ENCODE peak calls at places on chromosomes 3 and 15, in four cellular contexts. T, Y, B and C are unnamed samples.

GRCh38 chr3:97579365-97579764 is 185.2 kb upstream of the ARL6 start:
- DNase-seq in B (peak), T (no peak), Y (no peak), C (no peak)

GRCh38 chr3:186097663-186098451 is 11.0 kb downstream of the ETV5 start:
- DNase-seq in B (peak), T (no peak), Y (peak), C (peak)

GRCh38 chr3:184377882-184378445 is at the start of gene THPO:
- DNase-seq in Y (peak), T (no peak), B (no peak), C (no peak)

GRCh38 chr3:49972656-49973055 is 32.7 kb downstream of the RBM6 start:
- DNase-seq in B (no peak), T (no peak), Y (no peak), C (no peak)

GRCh38 chr15:35757323-35757722 is 211.4 kb upstream of the DPH6 start:
- DNase-seq in B (no peak), Y (no peak), T (no peak), C (no peak)

GRCh38 chr3:71421820-71422566 is 161.5 kb downstream of the FOXP1 start:
- DNase-seq in T (no peak), B (no peak), Y (no peak), C (no peak)

GRCh38 chr3:99678926-99679325 is 40.5 kb downstream of the COL8A1 start:
- DNase-seq in B (no peak), T (no peak), Y (no peak), C (no peak)

GRCh38 chr15:35491999-35492398 is 54.0 kb downstream of the DPH6 start:
- DNase-seq in Y (no peak), T (no peak), B (no peak), C (peak)

GRCh38 chr15:68431792-68432401 is at the start of gene ITGA11:
- DNase-seq in B (peak), Y (no peak), T (peak), C (peak)

GRCh38 chr3:171309906-171310359 is 150.3 kb downstream of the TNIK start:
- DNase-seq in B (peak), T (no peak), Y (peak), C (no peak)

GRCh38 chr15:38066612-38067011 is 132.2 kb downstream of the TMCO5A start:
- DNase-seq in T (no peak), Y (no peak), B (no peak), C (no peak)

GRCh38 chr3:82520846-82521245 is 759.4 kb upstream of the GBE1 start:
- DNase-seq in B (no peak), T (no peak), Y (no peak), C (no peak)

DNA sequence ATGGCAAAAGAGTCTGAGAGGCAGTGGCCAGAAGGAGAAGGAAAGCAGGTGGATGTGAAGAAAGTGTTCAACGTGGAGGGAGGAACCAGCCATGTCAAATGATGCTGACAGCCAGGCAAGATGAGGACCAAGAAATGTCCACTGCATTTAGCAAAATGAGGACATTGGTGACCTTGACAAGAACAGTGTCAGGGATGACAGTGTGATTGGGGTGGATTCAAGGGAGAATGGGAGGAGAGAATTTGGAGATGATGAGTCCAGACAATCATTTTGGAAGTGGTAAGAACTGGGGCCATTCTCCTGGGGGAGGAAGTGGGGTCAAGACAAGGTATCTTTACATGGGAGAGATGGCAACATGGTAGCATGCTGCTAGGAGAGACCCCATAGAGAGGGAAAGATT is 47.4 kb downstream of the CPN2 start:
- DNase-seq in T (no peak), Y (no peak), B (no peak), C (no peak)
- TF ChIP-seq EP300 in T (no peak), Y (no peak), B (no peak), C (no peak)

GRCh38 chr3:64892664-64893309 is 205.0 kb upstream of the ADAMTS9 start:
- DNase-seq in Y (no peak), B (no peak), T (no peak), C (no peak)

GRCh38 chr3:64888165-64888564 is 200.4 kb upstream of the ADAMTS9 start:
- DNase-seq in B (no peak), T (no peak), Y (no peak), C (no peak)

GRCh38 chr3:64888840-64889239 is 201.0 kb upstream of the ADAMTS9 start:
- DNase-seq in B (no peak), Y (no peak), T (no peak), C (no peak)

GRCh38 chr3:64890466-64890865 is 202.7 kb upstream of the ADAMTS9 start:
- DNase-seq in Y (no peak), B (no peak), T (no peak), C (no peak)

GRCh38 chr3:64889991-64890390 is 202.2 kb upstream of the ADAMTS9 start:
- DNase-seq in Y (no peak), T (peak), B (no peak), C (no peak)
- TF ChIP-seq EP300 in Y (no peak), T (no peak), B (no peak), C (no peak)

DNA sequence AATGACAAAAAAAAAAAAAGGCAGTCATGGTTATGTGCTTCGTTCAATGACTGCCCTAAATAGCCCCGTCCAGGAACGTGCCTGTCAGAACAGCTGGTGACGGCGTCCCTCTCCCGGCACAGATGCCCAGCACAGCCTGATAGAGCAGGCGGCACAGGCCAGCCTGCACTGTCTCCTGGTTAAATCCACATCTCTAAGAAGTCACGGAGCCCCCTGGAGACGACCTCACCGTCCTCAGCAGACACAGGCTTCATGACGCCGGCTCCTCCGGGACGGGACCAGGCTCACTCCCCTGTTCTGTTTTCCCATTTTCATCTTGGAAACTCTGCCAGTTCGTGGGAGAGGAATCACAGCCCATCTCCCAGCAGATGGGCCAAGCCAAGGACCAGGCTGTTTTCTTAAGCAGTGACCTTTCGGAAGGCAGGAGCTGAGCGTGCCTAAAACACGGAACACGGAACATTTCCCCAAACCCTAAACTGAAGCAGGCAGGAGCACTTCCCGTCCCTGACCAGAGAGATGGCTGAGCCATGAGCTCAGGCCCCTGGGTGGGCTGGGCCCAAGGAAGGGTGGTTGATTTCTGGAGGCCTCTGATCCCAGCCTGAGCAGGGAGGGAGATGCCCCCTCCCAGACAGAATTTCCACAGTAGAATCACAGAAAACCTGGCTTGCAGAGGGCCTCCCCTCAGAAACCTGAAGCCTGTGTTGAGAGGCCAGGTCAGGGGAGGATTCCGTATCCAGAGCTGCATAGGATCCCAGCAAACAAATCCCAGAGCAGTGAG is 35.9 kb downstream of the ADCY5 start:
- DNase-seq in B (no peak), T (peak), Y (no peak), C (no peak)
- TF ChIP-seq EP300 in B (no peak), T (peak), Y (no peak), C (peak)

GRCh38 chr3:39542588-39542988 is 75.1 kb downstream of the MOBP start:
- DNase-seq in B (no peak), T (no peak), Y (no peak), C (no peak)
- TF ChIP-seq EP300 in B (no peak), T (no peak), Y (no peak), C (no peak)

GRCh38 chr3:64445318-64446300 is 220.3 kb upstream of the PRICKLE2 start:
- DNase-seq in B (peak), T (peak), Y (no peak), C (peak)

GRCh38 chr3:64443553-64444331 is 218.5 kb upstream of the PRICKLE2 start:
- DNase-seq in T (peak), Y (no peak), B (no peak), C (no peak)

GRCh38 chr3:64449026-64449425 is 223.8 kb upstream of the PRICKLE2 start:
- DNase-seq in Y (no peak), T (no peak), B (no peak), C (no peak)

GRCh38 chr3:64441861-64442260 is 216.6 kb upstream of the PRICKLE2 start:
- DNase-seq in Y (no peak), B (no peak), T (no peak), C (no peak)

DNA sequence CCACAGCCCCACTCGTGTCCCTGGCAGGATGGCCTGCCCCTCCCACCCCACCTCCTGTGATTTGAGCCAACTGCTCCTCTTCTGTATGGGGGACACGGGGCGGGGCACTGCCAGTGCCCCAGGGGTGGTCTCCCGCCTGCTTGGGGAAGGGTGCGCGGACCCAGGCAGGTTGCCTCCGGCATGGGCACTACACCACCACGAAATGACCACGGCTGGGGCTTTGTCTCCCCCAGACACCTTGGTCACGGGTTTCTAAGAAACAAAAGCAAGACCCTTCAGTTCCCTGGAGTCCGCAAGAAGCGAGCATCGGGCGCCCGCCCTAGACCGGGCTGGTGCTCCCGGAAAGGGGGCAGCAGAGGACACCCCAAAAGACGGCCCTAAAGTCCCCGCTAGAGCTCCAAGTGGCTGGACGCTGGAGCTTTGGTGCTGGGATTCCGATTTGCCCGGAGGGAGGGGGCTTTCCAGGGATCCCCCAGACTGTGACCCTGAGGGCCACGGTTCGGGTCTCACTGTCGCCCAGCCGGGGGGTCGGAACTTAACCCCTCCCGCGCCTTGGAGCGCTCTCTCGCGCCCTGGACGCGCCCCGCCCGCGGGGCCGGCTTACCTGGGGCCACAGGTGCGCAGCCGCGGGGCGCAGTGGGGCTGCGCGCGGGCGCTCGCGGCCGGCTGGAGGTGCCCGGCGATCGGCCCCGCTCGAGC is 219.5 kb upstream of the PRICKLE2 start:
- DNase-seq in B (no peak), T (peak), Y (no peak), C (no peak)
- TF ChIP-seq EP300 in B (no peak), T (no peak), Y (no peak), C (no peak)

GRCh38 chr3:125602752-125603649 is 7.7 kb upstream of the OSBPL11 start:
- DNase-seq in Y (no peak), T (no peak), B (peak), C (no peak)
- TF ChIP-seq EP300 in Y (no peak), T (no peak), B (no peak), C (no peak)

GRCh38 chr3:129604223-129604941 is 2.1 kb downstream of the PLXND1 start:
- DNase-seq in Y (no peak), T (no peak), B (no peak), C (no peak)

GRCh38 chr3:129603561-129603942 is 2.9 kb downstream of the PLXND1 start:
- DNase-seq in T (no peak), B (no peak), Y (peak), C (no peak)

GRCh38 chr3:129601713-129602112 is 4.8 kb downstream of the PLXND1 start:
- DNase-seq in B (no peak), T (no peak), Y (no peak), C (no peak)

GRCh38 chr3:129602309-129602708 is 4.2 kb downstream of the PLXND1 start:
- DNase-seq in Y (no peak), B (no peak), T (no peak), C (no peak)

DNA sequence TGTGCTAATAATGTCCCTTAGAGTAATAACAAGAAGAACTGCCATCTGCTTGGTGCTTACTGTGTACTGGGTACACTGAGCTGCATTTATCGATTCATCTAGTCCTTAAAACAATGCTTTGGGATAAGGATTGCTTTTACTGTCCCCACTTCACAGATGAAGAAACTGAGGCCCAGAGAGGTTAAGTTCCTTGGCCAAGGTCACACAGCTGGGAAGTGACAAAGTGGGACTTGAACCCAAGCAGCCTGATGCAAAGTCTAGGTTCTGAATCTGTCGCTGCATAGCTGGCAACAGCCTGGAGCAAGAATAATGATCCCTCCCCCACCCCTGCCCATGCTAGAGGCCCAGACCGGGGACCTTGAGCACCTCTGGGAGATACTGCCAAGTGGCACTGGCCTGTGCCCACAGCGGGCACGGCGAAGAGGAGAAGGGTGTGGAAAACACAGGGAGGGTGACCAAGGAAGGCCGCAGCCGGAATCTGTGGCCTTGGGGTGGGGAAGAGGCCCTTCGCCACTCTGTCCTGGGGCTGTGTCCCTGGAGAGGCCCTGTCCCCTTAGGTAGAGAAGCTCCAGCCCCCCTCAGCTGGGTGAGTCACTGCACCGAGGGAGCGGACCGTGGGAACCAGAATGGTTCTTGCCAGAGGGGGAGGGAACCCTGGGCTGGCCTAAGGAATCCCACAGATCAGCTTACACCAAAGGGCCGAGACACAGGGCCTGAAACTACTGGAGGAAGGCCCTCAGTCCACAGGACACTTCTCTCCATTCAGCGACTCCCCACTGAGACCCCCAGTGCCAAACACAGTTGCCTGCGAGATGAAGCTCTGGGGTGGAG is 3.5 kb downstream of the PLXND1 start:
- DNase-seq in T (peak), Y (peak), B (peak), C (peak)
- TF ChIP-seq EP300 in T (no peak), Y (no peak), B (no peak), C (no peak)

DNA sequence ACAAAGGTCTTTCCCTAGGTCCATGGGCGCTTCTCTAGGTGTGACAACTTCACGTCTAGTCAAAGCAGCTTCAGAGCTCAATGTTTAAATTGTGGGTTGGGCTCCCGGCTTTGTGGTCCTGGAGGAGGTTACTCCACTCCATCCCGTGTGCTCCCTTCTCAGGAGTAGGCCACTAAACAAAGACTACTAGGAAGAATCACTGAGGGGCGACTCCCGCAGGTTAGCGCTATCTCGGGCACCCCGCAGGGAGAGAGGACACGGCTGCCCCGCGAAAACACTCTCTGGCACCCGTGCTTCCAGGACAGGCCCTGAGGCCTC is 500 bp downstream of the PARP6 start:
- DNase-seq in B (peak), T (no peak), Y (peak), C (no peak)
- TF ChIP-seq EP300 in B (no peak), T (no peak), Y (no peak), C (no peak)

GRCh38 chr15:40768492-40769309 is 1.1 kb upstream of the C15orf62 start:
- DNase-seq in T (no peak), Y (no peak), B (no peak), C (peak)

GRCh38 chr15:40771242-40771641 is 1.5 kb downstream of the C15orf62 start:
- DNase-seq in T (no peak), B (no peak), Y (no peak), C (no peak)

GRCh38 chr15:40769310-40770146 is at the start of gene C15orf62:
- DNase-seq in Y (no peak), T (peak), B (no peak), C (peak)

GRCh38 chr15:40772014-40772413 is 2.2 kb downstream of the C15orf62 start:
- DNase-seq in B (no peak), Y (no peak), T (no peak), C (no peak)

GRCh38 chr15:40770147-40770721 is 454 bp downstream of the C15orf62 start:
- DNase-seq in B (no peak), T (no peak), Y (no peak), C (peak)
- TF ChIP-seq EP300 in B (no peak), T (no peak), Y (no peak), C (no peak)